ENCODE peak calls at places on chromosomes 11 and 22, in eight cellular contexts. S is epithelial cell of esophagus, P is fibroblast of the aortic adventitia, B is IMR-90, Y is lower lobe of right lung, C is astrocyte of the cerebellum, J is iPS DF 6.9, K is left ventricle myocardium inferior. V is an unnamed sample.

GRCh38 chr11:12507391-12507790 is 130.0 kb downstream of the PARVA start:
- DNase-seq in Y (no peak), P (no peak), J (no peak), S (no peak), K (no peak), C (no peak), B (no peak), V (no peak)

GRCh38 chr11:35190804-35191348 is 51.9 kb downstream of the CD44 start:
- DNase-seq in S (no peak), Y (no peak), K (no peak), J (no peak), P (no peak), B (peak; percentile 92), C (no peak), V (peak; percentile 37)

GRCh38 chr22:28977481-28977971 is 84.1 kb downstream of the C22orf31 start:
- DNase-seq in S (no peak), C (no peak), J (no peak), P (peak; percentile 47), K (no peak), Y (no peak), B (no peak), V (peak; percentile 27)

GRCh38 chr11:113690619-113691569 is 15.2 kb downstream of the TMPRSS5 start:
- DNase-seq in Y (peak; percentile 68), J (peak; percentile 37), P (peak; percentile 22), B (peak; percentile 32), C (no peak), K (no peak), S (peak; percentile 89), V (peak; percentile 71)

GRCh38 chr11:1569251-1569780 is 2.8 kb downstream of the DUSP8 start:
- DNase-seq in Y (no peak), C (no peak), S (no peak), P (no peak), B (no peak), K (no peak), J (no peak), V (no peak)

GRCh38 chr11:2466069-2466801 is 21.4 kb downstream of the KCNQ1 start:
- DNase-seq in Y (no peak), K (no peak), P (no peak), S (no peak), J (no peak), B (no peak), C (no peak), V (no peak)

GRCh38 chr11:132855516-132855915 is 676.8 kb downstream of the OPCML start:
- DNase-seq in B (no peak), P (no peak), S (peak; percentile 85), J (no peak), K (no peak), Y (no peak), C (no peak), V (no peak)

GRCh38 chr22:36658900-36659299 is 44.7 kb downstream of the CACNG2 start:
- DNase-seq in B (no peak), Y (no peak), K (no peak), J (no peak), S (peak; percentile 32), P (no peak), C (peak; percentile 24), V (no peak)

GRCh38 chr11:70578831-70579230 is 180.5 kb downstream of the CTTN start:
- DNase-seq in P (no peak), S (no peak), C (no peak), K (no peak), Y (no peak), B (no peak), J (no peak), V (no peak)

GRCh38 chr11:132335311-132335710 is 964.9 kb downstream of the NTM start:
- DNase-seq in B (no peak), J (no peak), S (no peak), C (no peak), K (no peak), P (no peak), Y (no peak), V (no peak)

GRCh38 chr11:14237333-14237988 is 121.5 kb downstream of the RRAS2 start:
- DNase-seq in Y (no peak), P (no peak), S (no peak), K (no peak), J (no peak), C (no peak), B (no peak), V (no peak)

GRCh38 chr11:78070606-78071005 is 6.9 kb downstream of the THRSP start:
- DNase-seq in Y (no peak), K (no peak), S (no peak), C (no peak), B (no peak), P (no peak), J (no peak), V (no peak)

GRCh38 chr11:113615098-113615497 is 91.0 kb downstream of the TMPRSS5 start:
- DNase-seq in P (no peak), C (no peak), Y (no peak), S (no peak), J (no peak), B (no peak), K (no peak), V (no peak)

GRCh38 chr11:35892166-35892565 is 51.7 kb upstream of the LDLRAD3 start:
- DNase-seq in J (no peak), S (no peak), Y (no peak), C (no peak), K (no peak), B (no peak), P (peak; percentile 3), V (no peak)

GRCh38 chr11:66970808-66971442 is 4.2 kb upstream of the C11orf86 start:
- DNase-seq in B (peak; percentile 100), P (peak; percentile 100), J (no peak), Y (no peak), C (peak; percentile 100), S (peak; percentile 99), K (no peak), V (peak; percentile 100)

GRCh38 chr11:111909378-111909777 is 2.2 kb downstream of the CRYAB start:
- DNase-seq in Y (no peak), C (no peak), J (no peak), P (no peak), S (peak; percentile 5), K (no peak), B (no peak), V (no peak)

GRCh38 chr22:28027453-28028448 is 108.7 kb upstream of the PITPNB start:
- DNase-seq in P (peak; percentile 47), Y (no peak), J (no peak), C (peak; percentile 56), K (no peak), B (no peak), S (no peak), V (no peak)

GRCh38 chr11:81989093-81989492 is 744.6 kb downstream of the FAM181B start:
- DNase-seq in K (no peak), Y (no peak), B (no peak), C (peak; percentile 48), P (peak; percentile 32), S (peak; percentile 84), J (no peak), V (no peak)

GRCh38 chr11:26137651-26138050 is 194.3 kb upstream of the ANO3 start:
- DNase-seq in S (peak; percentile 52), J (no peak), B (no peak), C (no peak), K (no peak), P (peak; percentile 7), Y (no peak), V (peak; percentile 20)

GRCh38 chr22:38110008-38110862 is at the start of gene BAIAP2L2:
- DNase-seq in S (peak; percentile 45), J (no peak), C (no peak), K (no peak), B (no peak), Y (no peak), P (no peak), V (no peak)
- H3K4me3 ChIP-seq in S (no peak within 1 kb of the TSS), J (no peak within 1 kb of the TSS), C (no peak within 1 kb of the TSS), K (no peak within 1 kb of the TSS), B (no peak within 1 kb of the TSS), Y (no peak within 1 kb of the TSS), P (no peak within 1 kb of the TSS), V (no peak within 1 kb of the TSS)

GRCh38 chr22:35065796-35066218 is at the start of gene ISX:
- DNase-seq in K (no peak), J (no peak), S (no peak), B (no peak), P (no peak), C (no peak), Y (no peak), V (no peak)
- H3K4me3 ChIP-seq in K (no peak within 1 kb of the TSS), J (no peak within 1 kb of the TSS), S (no peak within 1 kb of the TSS), B (no peak within 1 kb of the TSS), P (no peak within 1 kb of the TSS), C (no peak within 1 kb of the TSS), Y (no peak within 1 kb of the TSS), V (no peak within 1 kb of the TSS)

DNA sequence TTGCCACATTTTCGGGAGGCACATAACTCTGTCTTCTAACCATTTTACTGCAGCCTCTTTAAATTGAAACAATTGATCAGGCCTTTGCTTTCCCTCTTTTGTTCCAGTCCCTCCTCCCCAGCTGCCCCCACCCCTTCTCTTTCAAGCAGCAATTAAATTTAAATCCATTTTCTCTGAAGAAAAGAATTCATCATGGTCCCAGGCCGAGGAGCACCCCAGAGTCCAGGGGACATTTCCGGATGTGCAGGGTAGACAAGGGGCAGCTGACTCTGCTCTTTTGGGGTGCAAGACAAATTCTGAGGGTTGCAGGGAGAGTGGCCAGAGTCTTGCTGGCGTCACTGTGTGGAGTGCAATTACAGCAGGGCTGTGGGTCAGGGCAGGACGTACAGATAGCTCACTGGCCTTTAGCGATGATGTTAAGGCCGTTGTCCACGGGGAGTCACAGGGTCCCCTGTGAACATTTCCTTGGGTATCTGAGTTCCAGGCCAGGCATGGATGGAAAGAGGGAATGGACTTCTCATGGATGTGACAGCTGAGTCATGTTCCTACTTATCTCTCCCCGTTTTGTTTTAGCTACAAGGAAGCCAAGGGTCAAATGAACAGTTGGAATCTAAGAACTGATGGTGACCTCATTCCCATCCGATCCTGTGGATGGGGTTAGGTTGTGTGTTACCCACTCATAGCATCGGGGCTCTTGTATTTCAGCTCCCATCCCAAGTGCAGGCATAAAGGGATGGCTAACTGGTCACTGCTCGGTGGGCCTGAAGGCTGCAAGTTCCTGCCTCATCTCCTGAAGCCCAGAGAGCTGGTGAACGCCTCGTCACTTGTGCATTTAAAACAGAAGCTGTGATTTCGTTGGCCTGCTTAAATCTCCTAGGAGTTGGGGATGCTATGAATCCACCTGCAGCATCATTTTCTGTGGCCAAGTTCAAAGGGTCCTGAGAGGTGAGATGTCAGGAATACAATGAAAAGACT is 476.7 kb downstream of the TBC1D22A start:
- DNase-seq in P (no peak), Y (no peak), C (no peak), K (no peak), B (no peak), S (no peak), J (no peak), V (no peak)
- H3K4me3 ChIP-seq in P (no peak overlapping the region), Y (no peak overlapping the region), C (no peak overlapping the region), K (no peak overlapping the region), B (no peak overlapping the region), S (no peak overlapping the region), J (no peak overlapping the region), V (no peak overlapping the region)

DNA sequence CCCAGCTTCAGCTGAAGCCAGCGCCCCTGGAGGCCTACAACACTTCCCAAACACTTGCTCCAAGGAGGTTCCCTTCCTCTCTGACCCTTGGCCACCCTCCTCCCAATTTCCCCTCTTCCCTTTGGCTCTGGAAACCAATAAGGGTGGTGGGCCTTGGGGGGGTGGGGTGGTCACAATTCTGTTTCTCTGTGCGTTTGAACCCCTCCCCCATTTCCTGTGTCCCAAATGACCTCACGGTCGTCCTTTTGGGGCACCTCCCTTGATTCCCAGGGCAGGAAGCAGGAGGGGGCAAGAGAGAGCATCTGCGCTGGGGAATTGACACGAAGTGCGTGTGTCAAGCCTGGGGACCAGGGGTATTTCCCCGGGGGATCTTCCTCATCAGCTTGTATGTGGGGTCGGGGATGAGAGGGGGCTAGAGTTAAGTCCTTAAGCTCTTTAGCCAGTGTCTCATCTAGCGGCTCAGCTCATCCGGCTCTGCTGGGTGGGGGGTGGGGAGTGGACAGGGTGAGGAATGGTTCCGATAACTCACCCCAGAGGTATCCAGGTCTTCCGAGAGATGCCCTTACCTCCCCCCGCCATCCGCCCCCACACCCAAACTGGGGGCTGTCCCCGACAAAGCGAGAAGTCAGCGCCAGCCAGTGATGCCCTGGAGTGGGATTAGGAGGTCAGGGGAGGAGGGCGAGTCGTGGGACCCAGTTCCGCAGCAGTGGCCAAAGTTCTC is 629 bp downstream of the ESAM start:
- DNase-seq in K (peak; percentile 37), Y (no peak), P (no peak), C (no peak), B (no peak), S (no peak), J (no peak), V (no peak)
- H3K4me3 ChIP-seq in K (peak overlapping the region; percentile 82), Y (peak overlapping the region; percentile 66), P (no peak overlapping the region), C (no peak overlapping the region), B (no peak overlapping the region), S (no peak overlapping the region), J (peak overlapping the region; percentile 33), V (peak overlapping the region; percentile 8)